ENCODE peak calls at places on chromosomes 6 and 20, in five cellular contexts. R, G, S, Z and M are unnamed samples.

GRCh38 chr6:38091626-38092025 is 272.1 kb downstream of the ZFAND3 start:
- DNase-seq in R (no peak), Z (no peak), G (no peak), S (no peak), M (no peak)

GRCh38 chr20:46439837-46440236 is 33.4 kb upstream of the ELMO2 start:
- DNase-seq in R (no peak), S (no peak), Z (no peak), G (no peak), M (no peak)

GRCh38 chr6:38861957-38862401 is 146.9 kb downstream of the DNAH8 start:
- DNase-seq in Z (no peak), R (no peak), S (no peak), G (no peak), M (no peak)

GRCh38 chr6:106444777-106445507 is 84.4 kb downstream of the CRYBG1 start:
- DNase-seq in S (peak), Z (peak), G (no peak), R (no peak), M (peak)

GRCh38 chr6:27668442-27669275 is 195.8 kb upstream of the ZNF184 start:
- DNase-seq in Z (peak), G (peak), S (peak), R (no peak), M (peak)

GRCh38 chr20:36676701-36677421 is 30.9 kb upstream of the SLA2 start:
- DNase-seq in Z (peak), G (no peak), R (no peak), S (no peak), M (no peak)

GRCh38 chr6:14932485-14933178 is 313.2 kb upstream of the JARID2 start:
- DNase-seq in S (no peak), R (no peak), G (no peak), Z (no peak), M (no peak)

GRCh38 chr6:15166121-15166520 is 79.7 kb upstream of the JARID2 start:
- DNase-seq in G (no peak), Z (no peak), S (no peak), R (no peak), M (no peak)

GRCh38 chr6:91659881-91660280 is 1073.0 kb upstream of the MAP3K7 start:
- DNase-seq in R (no peak), S (no peak), G (no peak), Z (no peak), M (no peak)

GRCh38 chr6:96465321-96465903 is 56.2 kb upstream of the UFL1 start:
- DNase-seq in S (no peak), Z (no peak), G (no peak), R (no peak), M (no peak)

GRCh38 chr6:104623052-104623690 is 236.5 kb downstream of the HACE1 start:
- DNase-seq in Z (peak), G (no peak), S (no peak), R (no peak), M (no peak)

GRCh38 chr20:18692453-18692852 is 104.6 kb downstream of the DTD1 start:
- DNase-seq in Z (no peak), G (no peak), R (no peak), S (no peak), M (peak)

GRCh38 chr6:37544530-37544929 is 44.8 kb upstream of the CCDC167 start:
- DNase-seq in Z (no peak), G (no peak), S (no peak), R (no peak), M (no peak)

GRCh38 chr6:145836767-145837166 is 22.2 kb upstream of the FBXO30 start:
- DNase-seq in Z (peak), S (peak), G (no peak), R (no peak), M (peak)

GRCh38 chr20:44540834-44541233 is 19.0 kb upstream of the SERINC3 start:
- DNase-seq in G (no peak), Z (peak), S (peak), R (no peak), M (peak)

GRCh38 chr20:17357238-17357637 is 130.4 kb downstream of the PCSK2 start:
- DNase-seq in Z (no peak), G (no peak), R (no peak), S (no peak), M (no peak)

GRCh38 chr6:100366419-100366818 is 98.3 kb downstream of the SIM1 start:
- DNase-seq in G (no peak), R (no peak), S (no peak), Z (no peak), M (peak)

GRCh38 chr6:21811484-21811883 is 217.9 kb downstream of the SOX4 start:
- DNase-seq in Z (no peak), S (no peak), G (no peak), R (no peak), M (no peak)

GRCh38 chr6:169048806-169049205 is 204.8 kb downstream of the THBS2 start:
- DNase-seq in S (no peak), G (no peak), Z (no peak), R (no peak), M (peak)

GRCh38 chr6:155580904-155581303 is 125.3 kb upstream of the NOX3 start:
- DNase-seq in G (no peak), S (no peak), Z (peak), R (no peak), M (no peak)

DNA sequence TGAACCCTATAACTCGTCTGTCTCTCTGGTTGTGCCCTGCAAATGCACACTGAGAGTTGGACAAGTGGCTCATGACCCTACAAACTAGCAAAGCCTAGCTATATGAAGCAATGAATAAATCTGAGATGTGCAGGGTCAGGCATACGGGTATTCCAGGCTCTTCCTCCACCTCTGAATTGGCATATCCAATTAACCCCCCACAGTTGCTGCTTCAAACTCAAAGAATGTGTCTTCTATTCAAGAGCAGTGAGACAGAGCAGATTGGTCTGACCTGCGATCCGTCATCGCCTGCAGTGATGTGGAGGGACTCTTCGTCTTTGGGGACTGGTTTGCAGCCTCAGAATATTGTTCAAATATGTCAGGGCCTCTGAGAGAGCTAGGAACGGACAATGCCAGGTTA is 59.8 kb downstream of the LAMP5 start:
- DNase-seq in Z (peak), S (no peak), R (no peak), G (no peak), M (no peak)
- H3K4me3 ChIP-seq in Z (no peak), S (no peak), R (no peak), G (no peak), M (no peak)

GRCh38 chr6:164419099-164419498 is 890.3 kb downstream of the C6orf118 start:
- DNase-seq in R (no peak), Z (no peak), G (no peak), S (no peak), M (no peak)

GRCh38 chr6:164417537-164417936 is 891.9 kb downstream of the C6orf118 start:
- DNase-seq in Z (peak), S (no peak), R (no peak), G (no peak), M (no peak)

GRCh38 chr6:164414695-164415094 is 894.7 kb downstream of the C6orf118 start:
- DNase-seq in Z (no peak), R (no peak), S (no peak), G (no peak), M (no peak)

GRCh38 chr6:164412566-164412965 is 896.8 kb downstream of the C6orf118 start:
- DNase-seq in S (no peak), R (no peak), G (no peak), Z (no peak), M (no peak)

DNA sequence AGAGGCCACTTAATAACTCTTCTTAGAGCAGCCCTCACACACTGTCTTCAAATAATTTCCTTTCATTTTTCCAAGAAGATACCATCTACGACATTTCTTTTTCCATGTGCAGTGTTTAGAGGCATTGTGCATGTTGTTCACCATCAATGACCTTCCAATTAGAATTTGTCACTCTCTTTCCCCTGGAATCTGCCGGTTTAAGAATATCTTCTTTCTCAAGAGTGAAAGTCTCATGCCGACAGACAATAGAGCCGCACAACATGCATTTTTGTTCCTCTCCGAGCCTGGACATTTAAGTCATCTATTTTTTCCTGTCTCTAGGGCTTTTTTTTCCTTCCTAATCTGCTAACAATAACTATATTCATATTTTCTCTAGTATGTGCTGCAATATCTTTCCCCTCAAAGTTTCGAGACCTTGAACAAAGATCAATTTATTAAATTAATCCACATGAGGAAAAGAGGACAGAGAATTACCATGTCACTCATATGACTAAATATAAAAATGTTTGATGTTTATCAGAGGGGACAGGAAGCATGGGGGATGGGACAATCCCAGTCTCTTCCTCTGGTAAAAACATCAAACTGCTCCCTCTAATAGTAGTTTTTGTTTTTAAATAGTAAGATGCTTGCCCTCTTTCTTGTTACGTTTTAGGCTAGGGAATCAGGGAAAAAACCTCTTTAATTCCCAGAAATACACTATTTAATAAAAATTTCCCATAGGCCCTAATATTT is 893.4 kb downstream of the C6orf118 start:
- DNase-seq in G (no peak), Z (no peak), R (no peak), S (no peak), M (no peak)
- H3K4me3 ChIP-seq in G (no peak), Z (no peak), R (peak), S (peak), M (no peak)

DNA sequence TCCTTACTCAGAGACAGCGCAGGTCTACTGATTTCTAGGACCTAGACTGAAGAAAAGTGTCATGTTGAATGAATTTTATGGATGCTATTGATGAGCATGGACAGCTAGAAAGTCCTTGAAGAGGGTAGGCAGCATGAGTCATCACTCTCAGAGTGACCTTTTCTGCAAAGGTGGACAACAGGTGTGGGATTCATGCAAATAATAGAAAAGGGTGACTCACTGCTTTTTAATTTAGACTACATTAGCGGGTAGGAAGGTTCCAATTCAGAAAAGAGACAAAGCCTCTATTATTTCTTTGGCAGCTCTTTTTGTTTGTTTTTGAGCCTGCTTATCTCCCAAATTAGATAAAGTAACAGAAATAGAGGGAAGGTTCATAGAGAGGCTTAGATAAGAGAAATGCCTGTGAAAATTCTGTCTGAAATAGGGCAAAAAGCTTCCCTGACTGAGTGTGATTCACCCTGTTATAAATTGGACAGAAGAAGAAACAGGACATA is 191.4 kb downstream of the TENT5A start:
- DNase-seq in G (no peak), Z (peak), S (no peak), R (no peak), M (no peak)
- H3K4me3 ChIP-seq in G (no peak), Z (no peak), S (peak), R (no peak), M (no peak)

GRCh38 chr6:95354551-95354950 is 222.8 kb upstream of the MANEA start:
- DNase-seq in S (no peak), G (no peak), Z (no peak), R (no peak), M (no peak)
- H3K4me3 ChIP-seq in S (no peak), G (no peak), Z (no peak), R (no peak), M (no peak)

DNA sequence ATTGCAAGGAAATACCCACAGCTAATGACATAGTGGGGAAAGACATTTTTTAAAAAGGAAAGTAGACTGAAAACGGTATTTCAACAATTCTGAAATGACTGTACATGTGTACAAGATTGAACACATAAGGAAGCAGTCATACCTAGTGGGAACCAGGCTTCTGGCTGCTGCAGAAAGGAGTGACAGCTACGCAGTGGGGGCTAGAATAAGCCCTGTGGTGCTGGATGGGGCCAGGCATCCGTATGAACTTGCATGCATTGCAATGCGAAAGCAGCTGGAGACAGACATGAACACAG is 54.9 kb upstream of the GPR31 start:
- DNase-seq in S (no peak), G (no peak), R (no peak), Z (no peak), M (no peak)
- H3K4me3 ChIP-seq in S (no peak), G (no peak), R (no peak), Z (no peak), M (no peak)